ENCODE peak calls at places on chromosomes 1 and 21, in six cellular contexts. G is pancreas, B is DND-41, E is lower lobe of right lung, O is GM23338, Z is left ventricle myocardium inferior. I is an unnamed sample. For H3K27me3, the result is how much of the 10 kb centered on the place peaks cover.

GRCh38 chr1:165842363-165843129 is 15.1 kb downstream of the UCK2 start:
- DNase-seq in G (no peak), B (peak), E (no peak), O (no peak), Z (no peak), I (no peak)

GRCh38 chr1:29379438-29380073 is 143.2 kb downstream of the PTPRU start:
- DNase-seq in G (no peak), B (peak), E (no peak), O (peak), Z (no peak), I (no peak)

GRCh38 chr1:234925440-234926251 is 203.0 kb downstream of the TOMM20 start:
- DNase-seq in G (no peak), B (no peak), E (no peak), O (peak), Z (no peak), I (no peak)

GRCh38 chr1:30514137-30514654 is 209.2 kb downstream of the MATN1 start:
- DNase-seq in G (no peak), B (no peak), E (no peak), O (no peak), Z (no peak), I (no peak)

GRCh38 chr1:92399076-92399475 is 87.6 kb downstream of the GFI1 start:
- DNase-seq in G (no peak), B (no peak), E (no peak), O (no peak), Z (no peak), I (no peak)

GRCh38 chr1:228084325-228084724 is 1.8 kb downstream of the ARF1 start:
- DNase-seq in G (no peak), B (no peak), E (peak), O (no peak), Z (no peak), I (peak)

GRCh38 chr1:2135425-2135824 is 59.1 kb downstream of the FAAP20 start:
- DNase-seq in G (no peak), B (no peak), E (peak), O (no peak), Z (peak), I (peak)

GRCh38 chr21:30924171-30924680 is 42.8 kb upstream of the KRTAP11-1 start:
- DNase-seq in G (no peak), B (no peak), E (no peak), O (no peak), Z (no peak), I (no peak)

GRCh38 chr1:2927995-2928732 is 93.1 kb upstream of the ACTRT2 start:
- DNase-seq in G (no peak), B (no peak), E (no peak), O (no peak), Z (no peak), I (no peak)

GRCh38 chr1:61053712-61054608 is 28.4 kb upstream of the NFIA start:
- DNase-seq in G (peak), B (no peak), E (peak), O (peak), Z (peak), I (peak)

GRCh38 chr1:35014486-35014885 is 17.3 kb downstream of the ZMYM6 start:
- DNase-seq in G (no peak), B (no peak), E (no peak), O (no peak), Z (no peak), I (no peak)

GRCh38 chr1:32806910-32807523 is 10.1 kb downstream of the YARS1 start:
- DNase-seq in G (no peak), B (no peak), E (no peak), O (no peak), Z (no peak), I (no peak)

GRCh38 chr1:55337801-55338447 is 122.8 kb upstream of the USP24 start:
- DNase-seq in G (no peak), B (no peak), E (no peak), O (peak), Z (no peak), I (no peak)

GRCh38 chr1:30109853-30110252 is 613.5 kb downstream of the MATN1 start:
- DNase-seq in G (no peak), B (no peak), E (no peak), O (no peak), Z (no peak), I (no peak)

GRCh38 chr1:111221633-111222286 is 5.8 kb upstream of the CHI3L2 start:
- DNase-seq in G (no peak), B (peak), E (no peak), O (no peak), Z (no peak), I (no peak)

GRCh38 chr1:41876533-41877445 is 41.9 kb downstream of the HIVEP3 start:
- DNase-seq in G (no peak), B (peak), E (no peak), O (no peak), Z (no peak), I (peak)

GRCh38 chr1:180210008-180210555 is 20.0 kb upstream of the LHX4 start:
- DNase-seq in G (no peak), B (no peak), E (peak), O (no peak), Z (no peak), I (no peak)

GRCh38 chr1:151615711-151616504 is 4.1 kb downstream of the SNX27 start:
- DNase-seq in G (no peak), B (no peak), E (no peak), O (no peak), Z (no peak), I (no peak)

GRCh38 chr1:173275496-173275895 is 68.4 kb upstream of the TNFSF4 start:
- DNase-seq in G (no peak), B (no peak), E (no peak), O (no peak), Z (no peak), I (no peak)

GRCh38 chr21:42110691-42111469 is 39.8 kb downstream of the UMODL1 start:
- DNase-seq in G (no peak), B (no peak), E (no peak), O (no peak), Z (no peak), I (no peak)

GRCh38 chr1:113391643-113392271 is 1.4 kb downstream of the MAGI3 start:
- DNase-seq in G (no peak), B (no peak), E (no peak), O (no peak), Z (no peak), I (no peak)

GRCh38 chr1:44890007-44890406 is 47.0 kb upstream of the PTCH2 start:
- DNase-seq in G (no peak), B (peak), E (no peak), O (peak), Z (no peak), I (no peak)

DNA sequence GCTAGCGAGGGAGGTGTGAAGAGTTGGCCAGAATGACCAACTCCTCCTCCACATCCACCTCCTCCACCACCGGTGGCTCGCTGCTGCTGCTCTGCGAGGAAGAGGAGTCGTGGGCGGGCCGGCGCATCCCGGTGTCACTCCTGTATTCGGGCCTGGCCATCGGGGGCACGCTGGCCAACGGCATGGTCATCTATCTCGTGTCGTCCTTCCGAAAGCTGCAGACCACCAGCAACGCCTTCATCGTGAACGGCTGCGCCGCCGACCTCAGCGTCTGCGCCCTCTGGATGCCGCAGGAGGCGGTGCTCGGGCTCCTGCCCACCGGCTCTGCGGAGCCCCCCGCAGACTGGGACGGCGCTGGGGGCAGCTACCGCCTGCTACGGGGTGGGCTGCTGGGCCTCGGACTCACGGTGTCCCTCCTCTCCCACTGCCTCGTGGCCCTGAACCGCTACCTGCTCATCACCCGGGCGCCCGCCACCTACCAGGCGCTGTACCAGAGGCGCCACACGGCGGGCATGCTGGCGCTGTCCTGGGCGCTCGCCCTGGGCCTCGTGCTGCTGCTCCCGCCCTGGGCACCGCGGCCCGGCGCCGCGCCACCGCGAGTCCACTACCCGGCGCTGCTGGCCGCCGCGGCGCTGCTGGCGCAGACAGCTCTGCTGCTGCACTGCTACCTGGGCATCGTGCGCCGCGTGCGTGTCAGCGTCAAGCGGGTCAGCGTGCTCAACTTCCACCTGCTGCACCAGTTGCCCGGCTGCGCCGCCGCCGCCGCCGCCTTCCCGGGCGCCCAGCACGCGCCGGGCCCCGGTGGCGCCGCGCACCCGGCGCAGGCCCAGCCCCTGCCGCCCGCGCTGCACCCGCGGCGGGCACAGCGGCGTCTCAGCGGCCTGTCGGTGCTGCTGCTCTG is 1.2 kb downstream of the GPR88 start:
- DNase-seq in G (peak), B (no peak), E (peak), O (peak), Z (peak), I (peak)
- H3K4me3 ChIP-seq in G (peak), B (no peak), E (peak), O (peak), Z (peak), I (peak)

GRCh38 chr1:22837332-22837731 is 126.7 kb downstream of the EPHB2 start:
- DNase-seq in G (no peak), B (no peak), E (no peak), O (no peak), Z (no peak), I (no peak)

GRCh38 chr1:22836846-22837245 is 126.2 kb downstream of the EPHB2 start:
- DNase-seq in G (peak), B (no peak), E (no peak), O (no peak), Z (no peak), I (no peak)

GRCh38 chr1:22838965-22839364 is 128.3 kb downstream of the EPHB2 start:
- DNase-seq in G (no peak), B (no peak), E (no peak), O (no peak), Z (no peak), I (no peak)

GRCh38 chr1:22833699-22834098 is 123.1 kb downstream of the EPHB2 start:
- DNase-seq in G (no peak), B (no peak), E (no peak), O (no peak), Z (no peak), I (no peak)

DNA sequence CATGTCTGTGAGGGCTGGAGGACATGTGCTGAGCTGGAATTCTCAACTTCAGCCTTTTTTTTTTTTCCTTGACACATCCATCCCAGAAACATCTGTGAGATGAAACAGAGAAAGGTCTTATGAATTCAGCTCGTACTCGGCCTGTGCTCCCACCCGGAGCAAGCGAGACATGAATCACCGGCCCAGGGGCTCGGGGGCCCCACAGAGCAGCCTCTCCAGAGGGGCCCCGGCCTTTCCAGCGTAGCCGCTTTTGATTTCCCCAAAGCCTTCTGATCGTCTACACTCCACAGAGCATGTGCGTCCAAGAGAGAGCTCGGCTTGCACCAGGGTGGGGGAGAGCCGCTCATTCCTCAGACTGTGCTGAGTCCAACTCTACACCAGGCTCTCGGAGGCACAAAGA is 125.3 kb downstream of the EPHB2 start:
- DNase-seq in G (peak), B (no peak), E (no peak), O (no peak), Z (no peak), I (no peak)
- H3K27me3 ChIP-seq in G (under half), B (under half), E (under half), O (under half), Z (under half), I (under half)

GRCh38 chr1:16180291-16180824 is 24.5 kb upstream of the EPHA2 start:
- DNase-seq in G (no peak), B (no peak), E (peak), O (no peak), Z (no peak), I (no peak)
- H3K27ac ChIP-seq in G (no peak), B (no peak), E (no peak), O (no peak), Z (peak), I (no peak)

DNA sequence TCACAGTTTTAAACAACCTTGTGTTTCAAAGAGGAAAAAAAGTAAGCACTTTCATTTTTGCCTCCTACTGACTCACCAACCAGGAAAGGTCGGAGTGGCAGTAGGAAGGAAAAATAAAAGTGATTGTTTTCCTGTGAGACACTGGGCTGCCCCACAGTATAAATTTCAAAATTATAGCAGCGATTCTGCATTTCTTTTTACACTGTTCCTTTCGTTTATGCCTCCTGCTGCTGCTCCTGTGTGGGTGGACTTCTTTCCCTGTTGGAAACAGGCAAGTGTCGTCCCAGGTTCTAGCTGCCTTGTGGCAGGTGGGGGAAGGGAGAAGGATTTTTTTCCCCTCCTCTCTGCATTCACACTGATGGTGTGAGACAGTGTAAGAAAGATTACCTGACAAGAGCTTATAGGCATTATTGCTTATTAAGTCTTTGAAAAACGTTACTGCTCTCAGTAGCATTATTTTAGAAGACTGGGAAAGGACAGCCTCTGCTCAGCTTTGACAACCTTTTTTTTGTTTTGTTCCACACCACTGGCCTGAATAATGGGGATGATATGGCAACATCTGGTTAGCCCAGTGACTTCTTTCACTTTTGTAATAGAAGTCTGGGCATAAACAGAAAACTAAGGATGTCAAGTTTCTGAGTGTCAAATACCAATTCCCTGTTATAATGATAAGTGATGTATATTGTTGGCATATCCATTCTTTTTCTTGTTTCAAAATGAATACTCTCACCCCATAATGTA is 77.9 kb downstream of the NEK7 start:
- DNase-seq in G (no peak), B (no peak), E (no peak), O (no peak), Z (no peak), I (no peak)
- H3K4me3 ChIP-seq in G (no peak), B (no peak), E (peak), O (no peak), Z (peak), I (peak)

GRCh38 chr1:154750681-154751665 is 119.1 kb downstream of the KCNN3 start:
- DNase-seq in G (no peak), B (no peak), E (no peak), O (no peak), Z (no peak), I (no peak)
- H3K27me3 ChIP-seq in G (under half), B (half or more), E (under half), O (under half), Z (under half), I (under half)